ENCODE peak calls at places on chromosomes 6 and 20, in four cellular contexts. D is DMS153, Y is Calu3, W is pancreas. G is an unnamed sample.

GRCh38 chr6:158057213-158057987 is 75.7 kb downstream of the SYNJ2 start:
- DNase-seq in D (no peak), Y (no peak), W (no peak), G (peak; percentile 92)

GRCh38 chr20:12989586-12989985 is 19.2 kb upstream of the SPTLC3 start:
- DNase-seq in D (no peak), Y (no peak), W (no peak), G (no peak)

GRCh38 chr20:23043376-23043775 is 6.1 kb downstream of the THBD start:
- DNase-seq in D (no peak), Y (peak; percentile 8), W (no peak), G (no peak)

GRCh38 chr6:77456531-77457248 is 6.6 kb downstream of the HTR1B start:
- DNase-seq in D (no peak), Y (peak; percentile 34), W (no peak), G (peak; percentile 96)

GRCh38 chr6:122042851-122043250 is 356.6 kb upstream of the HSF2 start:
- DNase-seq in D (no peak), Y (no peak), W (no peak), G (no peak)

GRCh38 chr20:32336918-32337347 is 21.2 kb upstream of the ASXL1 start:
- DNase-seq in D (no peak), Y (no peak), W (no peak), G (peak; percentile 44)

GRCh38 chr6:72798196-72798595 is 176.3 kb downstream of the KCNQ5 start:
- DNase-seq in D (no peak), Y (no peak), W (no peak), G (no peak)

GRCh38 chr20:53949319-53949839 is 121.0 kb downstream of the BCAS1 start:
- DNase-seq in D (no peak), Y (peak; percentile 61), W (no peak), G (peak; percentile 63)

GRCh38 chr20:35710884-35711587 is 11.8 kb downstream of the ROMO1 start:
- DNase-seq in D (no peak), Y (no peak), W (no peak), G (no peak)

GRCh38 chr6:132598473-132598872 is 8.9 kb upstream of the TAAR5 start:
- DNase-seq in D (no peak), Y (peak; percentile 30), W (no peak), G (no peak)

GRCh38 chr6:134173936-134174789 is 121.7 kb upstream of the SLC2A12 start:
- DNase-seq in D (peak; percentile 27), Y (peak; percentile 87), W (peak; percentile 77), G (peak; percentile 90)

GRCh38 chr6:147468634-147469033 is 39.9 kb upstream of the SAMD5 start:
- DNase-seq in D (no peak), Y (no peak), W (no peak), G (no peak)

GRCh38 chr6:44076366-44077200 is 50.7 kb downstream of the MRPL14 start:
- DNase-seq in D (no peak), Y (peak; percentile 77), W (peak; percentile 54), G (no peak)

GRCh38 chr6:131199568-131200272 is 64.5 kb downstream of the AKAP7 start:
- DNase-seq in D (peak; percentile 44), Y (peak; percentile 63), W (no peak), G (peak; percentile 43)

GRCh38 chr20:17749979-17750721 is 50.4 kb downstream of the BANF2 start:
- DNase-seq in D (no peak), Y (no peak), W (no peak), G (peak; percentile 93)

GRCh38 chr6:130098317-130098716 is 79.9 kb downstream of the L3MBTL3 start:
- DNase-seq in D (peak; percentile 70), Y (no peak), W (no peak), G (no peak)